ENCODE peak calls at places on chromosome 6, in nine cellular contexts. R is endothelial cell; F is WTC11; Y is stimulated activated CD8-positive, alpha-beta memory T cell treated with anti-CD3 and anti-CD28 coated beads, Interleukin-4, amount 100 ng/mL, for 1 hour; O is NCI-H1105; H is nephron progenitor cell; L is astrocyte of the cerebellum; Q is NCI-H1930; K is effector CD4-positive, alpha-beta T cell. V is an unnamed sample.

GRCh38 chr6:127818149-127818548 is 82.7 kb downstream of the THEMIS start:
- DNase-seq in R (no peak), F (no peak), Y (no peak), O (no peak), H (no peak), L (no peak), Q (no peak), K (no peak), V (no peak)

GRCh38 chr6:129486333-129486732 is 223.6 kb downstream of the ARHGAP18 start:
- DNase-seq in R (no peak), F (no peak), Y (no peak), O (no peak), H (no peak), L (no peak), Q (no peak), K (no peak), V (no peak)

GRCh38 chr6:4287811-4288244 is 152.5 kb upstream of the ECI2 start:
- DNase-seq in R (no peak), F (no peak), Y (no peak), O (peak; percentile 55), H (no peak), L (no peak), Q (no peak), K (no peak), V (peak; percentile 5)

GRCh38 chr6:120764312-120764711 is 570.0 kb downstream of the TBC1D32 start:
- DNase-seq in R (no peak), F (no peak), Y (no peak), O (no peak), H (no peak), L (no peak), Q (no peak), K (no peak), V (peak; percentile 2)

GRCh38 chr6:30263734-30264133 is 50.5 kb upstream of the TRIM26 start:
- DNase-seq in R (no peak), F (no peak), Y (no peak), O (no peak), H (no peak), L (no peak), Q (no peak), K (no peak), V (no peak)

GRCh38 chr6:34272022-34272926 is 23.5 kb upstream of the SMIM29 start:
- DNase-seq in R (peak; percentile 22), F (peak; percentile 29), Y (no peak), O (no peak), H (no peak), L (no peak), Q (no peak), K (no peak), V (no peak)

GRCh38 chr6:75975904-75976303 is 96.6 kb downstream of the IMPG1 start:
- DNase-seq in R (no peak), F (no peak), Y (no peak), O (no peak), H (no peak), L (no peak), Q (no peak), K (no peak), V (no peak)

GRCh38 chr6:133855994-133856393 is 32.9 kb upstream of the TCF21 start:
- DNase-seq in R (no peak), F (no peak), Y (no peak), O (no peak), H (peak; percentile 13), L (no peak), Q (no peak), K (no peak), V (no peak)

GRCh38 chr6:119318176-119318575 is 31.4 kb downstream of the MAN1A1 start:
- DNase-seq in R (no peak), F (no peak), Y (no peak), O (no peak), H (no peak), L (no peak), Q (no peak), K (no peak), V (no peak)

GRCh38 chr6:109284675-109285074 is 97.6 kb downstream of the CD164 start:
- DNase-seq in R (no peak), F (no peak), Y (no peak), O (no peak), H (no peak), L (no peak), Q (no peak), K (no peak), V (no peak)

GRCh38 chr6:819122-819521 is 126.2 kb upstream of the EXOC2 start:
- DNase-seq in R (no peak), F (no peak), Y (no peak), O (no peak), H (no peak), L (no peak), Q (no peak), K (no peak), V (no peak)

GRCh38 chr6:36780517-36781210 is 58.6 kb downstream of the CPNE5 start:
- DNase-seq in R (no peak), F (no peak), Y (no peak), O (no peak), H (no peak), L (no peak), Q (no peak), K (no peak), V (no peak)

GRCh38 chr6:126723541-126724170 is 383.7 kb downstream of the CENPW start:
- DNase-seq in R (no peak), F (no peak), Y (no peak), O (no peak), H (no peak), L (no peak), Q (no peak), K (no peak), V (no peak)

GRCh38 chr6:20564777-20565176 is 30.5 kb downstream of the CDKAL1 start:
- DNase-seq in R (no peak), F (no peak), Y (no peak), O (no peak), H (no peak), L (no peak), Q (no peak), K (no peak), V (peak; percentile 36)

GRCh38 chr6:30683980-30684338 is 2.5 kb downstream of the PPP1R18 start:
- DNase-seq in R (no peak), F (no peak), Y (no peak), O (no peak), H (no peak), L (no peak), Q (no peak), K (no peak), V (no peak)

GRCh38 chr6:44228031-44228430 is 4.6 kb downstream of the SLC29A1 start:
- DNase-seq in R (no peak), F (no peak), Y (no peak), O (no peak), H (no peak), L (no peak), Q (no peak), K (no peak), V (no peak)

GRCh38 chr6:83917001-83917400 is 57.5 kb downstream of the CYB5R4 start:
- DNase-seq in R (no peak), F (no peak), Y (no peak), O (no peak), H (no peak), L (no peak), Q (no peak), K (no peak), V (no peak)

V was measured in DMS153.